ENCODE peak calls at places on chromosomes 13 and 19, in five cellular contexts. One of them, this sample, is unnamed.

GRCh38 chr19:19661675-19662251 is 1.7 kb downstream of the ATP13A1 start:
- DNase-seq in NCI-H2029 treated with DMSO at 0.1 percent for 48 hours: no peak
- DNase-seq in amniotic epithelial cell: no peak
- DNase-seq in AG04450: no peak
- DNase-seq in activated CD8-positive, alpha-beta memory T cell treated with anti-CD3 and anti-CD28 coated beads for 1 hour: no peak
- DNase-seq in this sample: no peak

GRCh38 chr19:4732680-4733114 is 9.1 kb upstream of the DPP9 start:
- DNase-seq in amniotic epithelial cell: peak; percentile 51
- DNase-seq in NCI-H2029 treated with DMSO at 0.1 percent for 48 hours: peak; percentile 61
- DNase-seq in AG04450: peak; percentile 26
- DNase-seq in activated CD8-positive, alpha-beta memory T cell treated with anti-CD3 and anti-CD28 coated beads for 1 hour: no peak
- DNase-seq in this sample: no peak

GRCh38 chr19:17078920-17079709 is 3.5 kb downstream of the MYO9B start:
- DNase-seq in amniotic epithelial cell: peak; percentile 28
- DNase-seq in AG04450: no peak
- DNase-seq in NCI-H2029 treated with DMSO at 0.1 percent for 48 hours: no peak
- DNase-seq in activated CD8-positive, alpha-beta memory T cell treated with anti-CD3 and anti-CD28 coated beads for 1 hour: no peak
- DNase-seq in this sample: no peak

GRCh38 chr13:99803141-99803540 is 168.4 kb downstream of the ZIC5 start:
- DNase-seq in amniotic epithelial cell: no peak
- DNase-seq in AG04450: no peak
- DNase-seq in activated CD8-positive, alpha-beta memory T cell treated with anti-CD3 and anti-CD28 coated beads for 1 hour: no peak
- DNase-seq in NCI-H2029 treated with DMSO at 0.1 percent for 48 hours: no peak
- DNase-seq in this sample: no peak

GRCh38 chr13:40664100-40665060 is 2.1 kb downstream of the FOXO1 start:
- DNase-seq in amniotic epithelial cell: peak; percentile 62
- DNase-seq in NCI-H2029 treated with DMSO at 0.1 percent for 48 hours: no peak
- DNase-seq in AG04450: no peak
- DNase-seq in activated CD8-positive, alpha-beta memory T cell treated with anti-CD3 and anti-CD28 coated beads for 1 hour: peak; percentile 40
- DNase-seq in this sample: no peak

GRCh38 chr13:44437356-44438233 is 64.0 kb downstream of the SERP2 start:
- DNase-seq in AG04450: no peak
- DNase-seq in NCI-H2029 treated with DMSO at 0.1 percent for 48 hours: peak; percentile 34
- DNase-seq in activated CD8-positive, alpha-beta memory T cell treated with anti-CD3 and anti-CD28 coated beads for 1 hour: no peak
- DNase-seq in amniotic epithelial cell: peak; percentile 49
- DNase-seq in this sample: no peak

GRCh38 chr13:79941752-79942151 is 399.2 kb downstream of the SPRY2 start:
- DNase-seq in activated CD8-positive, alpha-beta memory T cell treated with anti-CD3 and anti-CD28 coated beads for 1 hour: no peak
- DNase-seq in AG04450: no peak
- DNase-seq in amniotic epithelial cell: no peak
- DNase-seq in NCI-H2029 treated with DMSO at 0.1 percent for 48 hours: no peak
- DNase-seq in this sample: no peak

GRCh38 chr19:17949956-17950309 is 17.0 kb upstream of the KCNN1 start:
- DNase-seq in NCI-H2029 treated with DMSO at 0.1 percent for 48 hours: no peak
- DNase-seq in AG04450: no peak
- DNase-seq in activated CD8-positive, alpha-beta memory T cell treated with anti-CD3 and anti-CD28 coated beads for 1 hour: no peak
- DNase-seq in amniotic epithelial cell: no peak
- DNase-seq in this sample: peak; percentile 49

GRCh38 chr19:5918463-5919079 is 4.5 kb downstream of the CAPS start:
- DNase-seq in amniotic epithelial cell: no peak
- DNase-seq in activated CD8-positive, alpha-beta memory T cell treated with anti-CD3 and anti-CD28 coated beads for 1 hour: no peak
- DNase-seq in AG04450: no peak
- DNase-seq in NCI-H2029 treated with DMSO at 0.1 percent for 48 hours: no peak
- DNase-seq in this sample: no peak

GRCh38 chr19:2618611-2619010 is 83.9 kb downstream of the GNG7 start:
- DNase-seq in activated CD8-positive, alpha-beta memory T cell treated with anti-CD3 and anti-CD28 coated beads for 1 hour: peak; percentile 44
- DNase-seq in AG04450: no peak
- DNase-seq in amniotic epithelial cell: peak; percentile 62
- DNase-seq in NCI-H2029 treated with DMSO at 0.1 percent for 48 hours: no peak
- DNase-seq in this sample: no peak

GRCh38 chr13:22717036-22717435 is 463.7 kb upstream of the SGCG start:
- DNase-seq in activated CD8-positive, alpha-beta memory T cell treated with anti-CD3 and anti-CD28 coated beads for 1 hour: no peak
- DNase-seq in AG04450: no peak
- DNase-seq in NCI-H2029 treated with DMSO at 0.1 percent for 48 hours: no peak
- DNase-seq in amniotic epithelial cell: no peak
- DNase-seq in this sample: no peak

GRCh38 chr19:38001158-38001781 is 94.3 kb downstream of the SIPA1L3 start:
- DNase-seq in AG04450: no peak
- DNase-seq in NCI-H2029 treated with DMSO at 0.1 percent for 48 hours: no peak
- DNase-seq in amniotic epithelial cell: no peak
- DNase-seq in activated CD8-positive, alpha-beta memory T cell treated with anti-CD3 and anti-CD28 coated beads for 1 hour: no peak
- DNase-seq in this sample: no peak

GRCh38 chr19:35095667-35096368 is 19.8 kb upstream of the FXYD3 start:
- DNase-seq in NCI-H2029 treated with DMSO at 0.1 percent for 48 hours: no peak
- DNase-seq in amniotic epithelial cell: no peak
- DNase-seq in AG04450: no peak
- DNase-seq in activated CD8-positive, alpha-beta memory T cell treated with anti-CD3 and anti-CD28 coated beads for 1 hour: no peak
- DNase-seq in this sample: no peak

GRCh38 chr13:43333176-43333575 is 309.8 kb downstream of the DNAJC15 start:
- DNase-seq in NCI-H2029 treated with DMSO at 0.1 percent for 48 hours: no peak
- DNase-seq in AG04450: no peak
- DNase-seq in amniotic epithelial cell: no peak
- DNase-seq in activated CD8-positive, alpha-beta memory T cell treated with anti-CD3 and anti-CD28 coated beads for 1 hour: no peak
- DNase-seq in this sample: no peak

GRCh38 chr19:28828276-28828870 is 384.6 kb downstream of the UQCRFS1 start:
- DNase-seq in amniotic epithelial cell: no peak
- DNase-seq in NCI-H2029 treated with DMSO at 0.1 percent for 48 hours: no peak
- DNase-seq in AG04450: no peak
- DNase-seq in activated CD8-positive, alpha-beta memory T cell treated with anti-CD3 and anti-CD28 coated beads for 1 hour: no peak
- DNase-seq in this sample: no peak

GRCh38 chr19:45234089-45234869 is 10.9 kb downstream of the EXOC3L2 start:
- DNase-seq in AG04450: no peak
- DNase-seq in NCI-H2029 treated with DMSO at 0.1 percent for 48 hours: no peak
- DNase-seq in amniotic epithelial cell: no peak
- DNase-seq in activated CD8-positive, alpha-beta memory T cell treated with anti-CD3 and anti-CD28 coated beads for 1 hour: no peak
- DNase-seq in this sample: no peak

GRCh38 chr19:750640-751423 is at the start of gene MISP:
- DNase-seq in activated CD8-positive, alpha-beta memory T cell treated with anti-CD3 and anti-CD28 coated beads for 1 hour: no peak
- DNase-seq in amniotic epithelial cell: no peak
- DNase-seq in AG04450: no peak
- DNase-seq in NCI-H2029 treated with DMSO at 0.1 percent for 48 hours: peak; percentile 82
- DNase-seq in this sample: peak; percentile 86

GRCh38 chr13:51998723-51999471 is 12.4 kb downstream of the ATP7B start:
- DNase-seq in activated CD8-positive, alpha-beta memory T cell treated with anti-CD3 and anti-CD28 coated beads for 1 hour: no peak
- DNase-seq in NCI-H2029 treated with DMSO at 0.1 percent for 48 hours: no peak
- DNase-seq in AG04450: no peak
- DNase-seq in amniotic epithelial cell: peak; percentile 11
- DNase-seq in this sample: peak; percentile 16

GRCh38 chr13:80141114-80141849 is 199.6 kb downstream of the SPRY2 start:
- DNase-seq in amniotic epithelial cell: peak; percentile 90
- DNase-seq in activated CD8-positive, alpha-beta memory T cell treated with anti-CD3 and anti-CD28 coated beads for 1 hour: no peak
- DNase-seq in AG04450: peak; percentile 44
- DNase-seq in NCI-H2029 treated with DMSO at 0.1 percent for 48 hours: no peak
- DNase-seq in this sample: no peak

GRCh38 chr13:40490086-40490723 is 176.2 kb downstream of the FOXO1 start:
- DNase-seq in activated CD8-positive, alpha-beta memory T cell treated with anti-CD3 and anti-CD28 coated beads for 1 hour: peak; percentile 22
- DNase-seq in amniotic epithelial cell: no peak
- DNase-seq in AG04450: no peak
- DNase-seq in NCI-H2029 treated with DMSO at 0.1 percent for 48 hours: no peak
- DNase-seq in this sample: peak; percentile 25

GRCh38 chr19:8044018-8044417 is 8.5 kb upstream of the CCL25 start:
- DNase-seq in activated CD8-positive, alpha-beta memory T cell treated with anti-CD3 and anti-CD28 coated beads for 1 hour: no peak
- DNase-seq in AG04450: no peak
- DNase-seq in amniotic epithelial cell: no peak
- DNase-seq in NCI-H2029 treated with DMSO at 0.1 percent for 48 hours: no peak
- DNase-seq in this sample: no peak

GRCh38 chr19:49415102-49415809 is 8.0 kb downstream of the PTH2 start:
- DNase-seq in activated CD8-positive, alpha-beta memory T cell treated with anti-CD3 and anti-CD28 coated beads for 1 hour: no peak
- DNase-seq in NCI-H2029 treated with DMSO at 0.1 percent for 48 hours: no peak
- DNase-seq in amniotic epithelial cell: no peak
- DNase-seq in AG04450: no peak
- DNase-seq in this sample: no peak

GRCh38 chr13:114304346-114305034 is 9.8 kb upstream of the CHAMP1 start:
- DNase-seq in AG04450: no peak
- DNase-seq in NCI-H2029 treated with DMSO at 0.1 percent for 48 hours: no peak
- DNase-seq in activated CD8-positive, alpha-beta memory T cell treated with anti-CD3 and anti-CD28 coated beads for 1 hour: no peak
- DNase-seq in amniotic epithelial cell: no peak
- DNase-seq in this sample: no peak

GRCh38 chr19:50384685-50385535 is 763 bp downstream of the POLD1 start:
- DNase-seq in NCI-H2029 treated with DMSO at 0.1 percent for 48 hours: peak; percentile 4
- DNase-seq in amniotic epithelial cell: peak; percentile 56
- DNase-seq in AG04450: no peak
- DNase-seq in activated CD8-positive, alpha-beta memory T cell treated with anti-CD3 and anti-CD28 coated beads for 1 hour: no peak
- DNase-seq in this sample: no peak

GRCh38 chr13:79776538-79776937 is 295.6 kb downstream of the NDFIP2 start:
- DNase-seq in NCI-H2029 treated with DMSO at 0.1 percent for 48 hours: no peak
- DNase-seq in AG04450: no peak
- DNase-seq in amniotic epithelial cell: peak; percentile 35
- DNase-seq in activated CD8-positive, alpha-beta memory T cell treated with anti-CD3 and anti-CD28 coated beads for 1 hour: no peak
- DNase-seq in this sample: no peak

This sample was measured in NCI-H2107.